ENCODE peak calls at places on chromosomes 6 and 20, in four cellular contexts. P, Y, X and N are unnamed samples.

GRCh38 chr6:166361080-166361429 is 18.7 kb upstream of the SFT2D1 start:
- DNase-seq in X (no peak), Y (no peak), P (no peak), N (no peak)

GRCh38 chr6:148179786-148180185 is 162.9 kb upstream of the SASH1 start:
- DNase-seq in Y (no peak), P (no peak), X (peak), N (no peak)

GRCh38 chr6:78947529-78947928 is 80.2 kb downstream of the IRAK1BP1 start:
- DNase-seq in Y (no peak), P (no peak), X (no peak), N (no peak)

GRCh38 chr6:84615113-84615850 is 149.1 kb downstream of the TBX18 start:
- DNase-seq in X (no peak), Y (no peak), P (no peak), N (no peak)

GRCh38 chr6:65299236-65299635 is 407.8 kb downstream of the EYS start:
- DNase-seq in P (no peak), X (no peak), Y (no peak), N (no peak)

GRCh38 chr6:75268121-75268987 is 16.2 kb downstream of the TMEM30A start:
- DNase-seq in Y (no peak), X (no peak), P (no peak), N (no peak)

GRCh38 chr6:66159937-66160336 is 452.9 kb upstream of the EYS start:
- DNase-seq in P (no peak), X (no peak), Y (no peak), N (no peak)

GRCh38 chr6:104705095-104705707 is 154.5 kb downstream of the HACE1 start:
- DNase-seq in P (peak), Y (peak), X (no peak), N (no peak)

GRCh38 chr6:43913388-43914271 is 143.6 kb downstream of the VEGFA start:
- DNase-seq in P (no peak), Y (no peak), X (no peak), N (no peak)

GRCh38 chr6:89356644-89357043 is 4.1 kb upstream of the UBE2J1 start:
- DNase-seq in Y (no peak), P (no peak), X (no peak), N (no peak)

GRCh38 chr6:143490244-143490643 is 21.3 kb downstream of the FUCA2 start:
- DNase-seq in Y (no peak), X (no peak), P (no peak), N (no peak)

GRCh38 chr6:166584813-166585429 is 1.6 kb downstream of the RAMACL start:
- DNase-seq in P (no peak), Y (no peak), X (no peak), N (no peak)

GRCh38 chr20:35947907-35948306 is 6.4 kb downstream of the SCAND1 start:
- DNase-seq in Y (no peak), X (no peak), P (no peak), N (no peak)

GRCh38 chr20:37911838-37912273 is 8.9 kb downstream of the VSTM2L start:
- DNase-seq in P (no peak), Y (peak), X (no peak), N (no peak)